ENCODE peak calls at places on chromosomes 5 and 9, in nine cellular contexts. S is GM12865; C is mesendoderm; U is HFF-Myc; O is stimulated activated CD4-positive, alpha-beta T cell treated with anti-CD3 and anti-CD28 coated beads, TNF-alpha, amount 100 ng/mL, for 24 hours; M is pulmonary artery endothelial cell; B is substantia nigra; Q is LoVo; K is lung microvascular endothelial cell. D is an unnamed sample.

GRCh38 chr5:65334077-65334476 is 147.6 kb downstream of the ADAMTS6 start:
- DNase-seq in S (peak), C (no peak), U (no peak), O (no peak), M (no peak), B (no peak), Q (peak), K (peak), D (peak)

GRCh38 chr9:130285271-130285670 is 19.7 kb downstream of the HMCN2 start:
- DNase-seq in S (no peak), C (no peak), U (no peak), O (no peak), M (no peak), B (no peak), Q (no peak), K (no peak), D (no peak)

GRCh38 chr9:133708123-133708769 is 29.9 kb downstream of the SARDH start:
- DNase-seq in S (no peak), C (no peak), U (no peak), O (no peak), M (no peak), B (no peak), Q (no peak), K (no peak), D (no peak)

GRCh38 chr9:125829743-125830142 is 82.6 kb downstream of the PBX3 start:
- DNase-seq in S (peak), C (no peak), U (no peak), O (peak), M (peak), B (peak), Q (no peak), K (peak), D (no peak)

GRCh38 chr5:141430332-141431113 is at the start of gene PCDHGA12:
- DNase-seq in S (peak), C (no peak), U (peak), O (no peak), M (peak), B (no peak), Q (no peak), K (peak), D (peak)

GRCh38 chr5:68171101-68171558 is 44.4 kb upstream of the PIK3R1 start:
- DNase-seq in S (no peak), C (no peak), U (no peak), O (no peak), M (no peak), B (peak), Q (no peak), K (no peak), D (no peak)

GRCh38 chr5:54360925-54361662 is 50.7 kb upstream of the ARL15 start:
- DNase-seq in S (no peak), C (no peak), U (no peak), O (no peak), M (no peak), B (no peak), Q (no peak), K (no peak), D (no peak)

GRCh38 chr5:146947181-146947941 is 68.8 kb upstream of the PPP2R2B start:
- DNase-seq in S (peak), C (peak), U (no peak), O (no peak), M (no peak), B (no peak), Q (peak), K (peak), D (peak)

GRCh38 chr5:158792186-158792585 is 307.5 kb downstream of the EBF1 start:
- DNase-seq in S (no peak), C (no peak), U (no peak), O (no peak), M (no peak), B (no peak), Q (no peak), K (no peak), D (no peak)

GRCh38 chr5:963673-964531 is 44.7 kb upstream of the NKD2 start:
- DNase-seq in S (peak), C (no peak), U (peak), O (no peak), M (no peak), B (no peak), Q (no peak), K (no peak), D (no peak)

GRCh38 chr9:78383130-78383529 is 86.2 kb downstream of the PSAT1 start:
- DNase-seq in S (no peak), C (no peak), U (no peak), O (no peak), M (no peak), B (no peak), Q (no peak), K (no peak), D (no peak)

D was measured in RWPE1.